ENCODE peak calls at places on chromosomes 2 and 18, in nine cellular contexts. P is GM13976; J is fibroblast of lung; M is PC-3; K is central memory CD4-positive, alpha-beta T cell; G is AG09319; H is endothelial cell; A is H7; O is activated CD4-positive, alpha-beta T cell treated with anti-CD3 and anti-CD28 coated beads, Interleukin-2, amount 50 U/mL, for 24 hours. V is an unnamed sample.

GRCh38 chr2:46857871-46858696 is 57.5 kb downstream of the MCFD2 start:
- DNase-seq in P (no peak), J (peak; percentile 74), M (no peak), K (no peak), G (no peak), H (no peak), A (no peak), O (no peak), V (no peak)

GRCh38 chr2:33763671-33764310 is 164.7 kb upstream of the FAM98A start:
- DNase-seq in P (no peak), J (no peak), M (peak; percentile 5), K (no peak), G (no peak), H (no peak), A (no peak), O (no peak), V (peak; percentile 8)

GRCh38 chr18:45617284-45617683 is 2.0 kb downstream of the SLC14A2 start:
- DNase-seq in P (no peak), J (peak; percentile 92), M (peak; percentile 73), K (no peak), G (peak; percentile 72), H (no peak), A (no peak), O (no peak), V (peak; percentile 88)

GRCh38 chr2:218631837-218632236 is 24.1 kb downstream of the PLCD4 start:
- DNase-seq in P (no peak), J (no peak), M (peak; percentile 94), K (no peak), G (no peak), H (no peak), A (no peak), O (no peak), V (peak; percentile 85)

GRCh38 chr2:88187038-88187676 is 17.0 kb downstream of the THNSL2 start:
- DNase-seq in P (peak; percentile 71), J (peak; percentile 38), M (peak; percentile 77), K (no peak), G (no peak), H (peak; percentile 77), A (peak; percentile 89), O (no peak), V (peak; percentile 76)

GRCh38 chr2:178363252-178363651 is 87.7 kb downstream of the PRKRA start:
- DNase-seq in P (no peak), J (peak; percentile 10), M (peak; percentile 87), K (no peak), G (no peak), H (no peak), A (no peak), O (no peak), V (peak; percentile 97)

GRCh38 chr18:23631312-23631711 is 31.4 kb downstream of the ANKRD29 start:
- DNase-seq in P (no peak), J (no peak), M (no peak), K (no peak), G (no peak), H (no peak), A (no peak), O (no peak), V (no peak)

GRCh38 chr2:160505236-160505635 is 11.6 kb upstream of the RBMS1 start:
- DNase-seq in P (no peak), J (no peak), M (peak; percentile 7), K (no peak), G (no peak), H (no peak), A (no peak), O (no peak), V (peak; percentile 27)

GRCh38 chr2:55051026-55051866 is 995 bp upstream of the RTN4 start:
- DNase-seq in P (no peak), J (peak; percentile 99), M (peak; percentile 99), K (no peak), G (peak; percentile 95), H (peak; percentile 13), A (peak; percentile 43), O (no peak), V (peak; percentile 99)

GRCh38 chr2:207746131-207746530 is 23.6 kb downstream of the FZD5 start:
- DNase-seq in P (peak; percentile 65), J (peak; percentile 83), M (peak; percentile 75), K (peak; percentile 32), G (peak; percentile 49), H (peak; percentile 51), A (peak; percentile 64), O (no peak), V (peak; percentile 71)

GRCh38 chr2:164275659-164276058 is 345.6 kb downstream of the GRB14 start:
- DNase-seq in P (no peak), J (no peak), M (no peak), K (no peak), G (no peak), H (no peak), A (no peak), O (no peak), V (no peak)

GRCh38 chr2:129936334-129936934 is 43.0 kb upstream of the RAB6C start:
- DNase-seq in P (no peak), J (peak; percentile 51), M (no peak), K (no peak), G (no peak), H (peak; percentile 64), A (no peak), O (no peak), V (no peak)

GRCh38 chr2:105686588-105686987 is 58.1 kb upstream of the NCK2 start:
- DNase-seq in P (no peak), J (no peak), M (no peak), K (no peak), G (no peak), H (no peak), A (no peak), O (no peak), V (no peak)

GRCh38 chr2:217897091-217897715 is 105.6 kb downstream of the TNS1 start:
- DNase-seq in P (no peak), J (no peak), M (no peak), K (no peak), G (no peak), H (no peak), A (no peak), O (no peak), V (peak; percentile 58)

GRCh38 chr2:109331864-109332848 is 203.2 kb downstream of the SH3RF3 start:
- DNase-seq in P (no peak), J (peak; percentile 87), M (peak; percentile 95), K (peak; percentile 19), G (no peak), H (peak; percentile 69), A (peak; percentile 61), O (no peak), V (peak; percentile 97)

GRCh38 chr18:12652861-12653401 is 5.0 kb downstream of the SPIRE1 start:
- DNase-seq in P (no peak), J (peak; percentile 71), M (peak; percentile 30), K (no peak), G (peak; percentile 52), H (no peak), A (no peak), O (no peak), V (peak; percentile 20)

GRCh38 chr18:62018034-62018760 is 125.4 kb upstream of the RNF152 start:
- DNase-seq in P (no peak), J (peak; percentile 97), M (no peak), K (no peak), G (peak; percentile 96), H (no peak), A (no peak), O (no peak), V (no peak)

GRCh38 chr2:124323321-124323720 is 298.2 kb downstream of the CNTNAP5 start:
- DNase-seq in P (no peak), J (peak; percentile 6), M (no peak), K (no peak), G (no peak), H (no peak), A (no peak), O (no peak), V (peak; percentile 30)

GRCh38 chr2:108806362-108806761 is 19.8 kb downstream of the CCDC138 start:
- DNase-seq in P (no peak), J (no peak), M (no peak), K (no peak), G (no peak), H (no peak), A (no peak), O (no peak), V (no peak)

GRCh38 chr2:138395565-138396306 is 105.8 kb upstream of the SPOPL start:
- DNase-seq in P (no peak), J (peak; percentile 89), M (peak; percentile 88), K (no peak), G (peak; percentile 27), H (no peak), A (no peak), O (no peak), V (peak; percentile 94)

GRCh38 chr18:29172151-29173015 is 995.5 kb upstream of the CDH2 start:
- DNase-seq in P (no peak), J (peak; percentile 85), M (peak; percentile 20), K (no peak), G (no peak), H (no peak), A (no peak), O (no peak), V (no peak)

GRCh38 chr2:151306621-151307020 is 17.2 kb upstream of the NMI start:
- DNase-seq in P (no peak), J (peak; percentile 87), M (peak; percentile 12), K (no peak), G (no peak), H (no peak), A (no peak), O (no peak), V (peak; percentile 71)

GRCh38 chr2:216116418-216116817 is 7.3 kb downstream of the XRCC5 start:
- DNase-seq in P (no peak), J (no peak), M (no peak), K (no peak), G (no peak), H (no peak), A (no peak), O (no peak), V (no peak)

GRCh38 chr2:68997401-68997800 is 15.6 kb upstream of the ANTXR1 start:
- DNase-seq in P (no peak), J (no peak), M (no peak), K (no peak), G (no peak), H (no peak), A (no peak), O (no peak), V (no peak)

GRCh38 chr2:46770622-46771021 is 145.0 kb downstream of the MCFD2 start:
- DNase-seq in P (no peak), J (peak; percentile 89), M (no peak), K (no peak), G (peak; percentile 62), H (no peak), A (no peak), O (no peak), V (no peak)

GRCh38 chr2:65458999-65459398 is 26.6 kb upstream of the SPRED2 start:
- DNase-seq in P (no peak), J (no peak), M (peak; percentile 53), K (no peak), G (no peak), H (no peak), A (no peak), O (no peak), V (peak; percentile 26)

GRCh38 chr2:19749507-19749836 is 152.3 kb downstream of the TTC32 start:
- DNase-seq in P (no peak), J (no peak), M (no peak), K (no peak), G (no peak), H (no peak), A (no peak), O (no peak), V (no peak)

GRCh38 chr2:102489646-102490045 is 16.6 kb downstream of the SLC9A4 start:
- DNase-seq in P (no peak), J (no peak), M (peak; percentile 29), K (no peak), G (no peak), H (no peak), A (no peak), O (no peak), V (no peak)

GRCh38 chr2:108612514-108613183 is 78.4 kb downstream of the LIMS1 start:
- DNase-seq in P (peak; percentile 77), J (no peak), M (no peak), K (peak; percentile 65), G (no peak), H (no peak), A (no peak), O (peak; percentile 32), V (peak; percentile 91)

GRCh38 chr2:238487652-238488346 is 61.1 kb downstream of the ASB1 start:
- DNase-seq in P (no peak), J (no peak), M (no peak), K (no peak), G (no peak), H (no peak), A (no peak), O (no peak), V (no peak)

GRCh38 chr2:118593257-118593656 is 254.2 kb downstream of the EN1 start:
- DNase-seq in P (no peak), J (no peak), M (no peak), K (no peak), G (no peak), H (no peak), A (no peak), O (no peak), V (no peak)